ENCODE peak calls at places on chromosomes 1 and 21, in seven cellular contexts. One of them, this sample, is unnamed.

GRCh38 chr1:87826639-87827345 is 498.1 kb downstream of the LMO4 start:
- DNase-seq in NCI-H146: no peak
- DNase-seq in activated T-cell treated with anti-CD3 and anti-CD28 coated beads, Interleukin-2, amount 50 U/mL, for 72 hours: no peak
- DNase-seq in DMS79 treated with DMSO at 0.1 percent for 48 hours: peak
- DNase-seq in progenitor cell of endocrine pancreas: no peak
- DNase-seq in endothelial cell: no peak
- DNase-seq in RPMI8226: peak
- DNase-seq in this sample: no peak

GRCh38 chr1:64536217-64536835 is 66.4 kb downstream of the CACHD1 start:
- DNase-seq in DMS79 treated with DMSO at 0.1 percent for 48 hours: peak
- DNase-seq in endothelial cell: no peak
- DNase-seq in activated T-cell treated with anti-CD3 and anti-CD28 coated beads, Interleukin-2, amount 50 U/mL, for 72 hours: no peak
- DNase-seq in progenitor cell of endocrine pancreas: no peak
- DNase-seq in NCI-H146: peak
- DNase-seq in RPMI8226: no peak
- DNase-seq in this sample: no peak

GRCh38 chr21:31526040-31526439 is 133.5 kb upstream of the SOD1 start:
- DNase-seq in progenitor cell of endocrine pancreas: no peak
- DNase-seq in DMS79 treated with DMSO at 0.1 percent for 48 hours: no peak
- DNase-seq in endothelial cell: no peak
- DNase-seq in RPMI8226: no peak
- DNase-seq in NCI-H146: peak
- DNase-seq in activated T-cell treated with anti-CD3 and anti-CD28 coated beads, Interleukin-2, amount 50 U/mL, for 72 hours: no peak
- DNase-seq in this sample: no peak

GRCh38 chr1:12209495-12209832 is 20.4 kb upstream of the VPS13D start:
- DNase-seq in progenitor cell of endocrine pancreas: no peak
- DNase-seq in endothelial cell: no peak
- DNase-seq in activated T-cell treated with anti-CD3 and anti-CD28 coated beads, Interleukin-2, amount 50 U/mL, for 72 hours: no peak
- DNase-seq in DMS79 treated with DMSO at 0.1 percent for 48 hours: no peak
- DNase-seq in NCI-H146: no peak
- DNase-seq in RPMI8226: no peak
- DNase-seq in this sample: no peak

GRCh38 chr1:151837197-151837596 is 2.4 kb downstream of the C2CD4D start:
- DNase-seq in endothelial cell: no peak
- DNase-seq in activated T-cell treated with anti-CD3 and anti-CD28 coated beads, Interleukin-2, amount 50 U/mL, for 72 hours: peak
- DNase-seq in NCI-H146: no peak
- DNase-seq in RPMI8226: peak
- DNase-seq in progenitor cell of endocrine pancreas: no peak
- DNase-seq in DMS79 treated with DMSO at 0.1 percent for 48 hours: no peak
- DNase-seq in this sample: no peak

GRCh38 chr1:202521886-202522285 is 173.4 kb downstream of the PPP1R12B start:
- DNase-seq in endothelial cell: no peak
- DNase-seq in NCI-H146: no peak
- DNase-seq in activated T-cell treated with anti-CD3 and anti-CD28 coated beads, Interleukin-2, amount 50 U/mL, for 72 hours: no peak
- DNase-seq in RPMI8226: no peak
- DNase-seq in DMS79 treated with DMSO at 0.1 percent for 48 hours: no peak
- DNase-seq in progenitor cell of endocrine pancreas: no peak
- DNase-seq in this sample: no peak

GRCh38 chr1:236185687-236186086 is 43.3 kb downstream of the GPR137B start:
- DNase-seq in activated T-cell treated with anti-CD3 and anti-CD28 coated beads, Interleukin-2, amount 50 U/mL, for 72 hours: no peak
- DNase-seq in RPMI8226: no peak
- DNase-seq in endothelial cell: no peak
- DNase-seq in DMS79 treated with DMSO at 0.1 percent for 48 hours: no peak
- DNase-seq in progenitor cell of endocrine pancreas: no peak
- DNase-seq in NCI-H146: no peak
- DNase-seq in this sample: no peak

GRCh38 chr1:168623003-168623828 is 46.8 kb downstream of the XCL1 start:
- DNase-seq in progenitor cell of endocrine pancreas: no peak
- DNase-seq in RPMI8226: no peak
- DNase-seq in DMS79 treated with DMSO at 0.1 percent for 48 hours: peak
- DNase-seq in endothelial cell: no peak
- DNase-seq in NCI-H146: no peak
- DNase-seq in activated T-cell treated with anti-CD3 and anti-CD28 coated beads, Interleukin-2, amount 50 U/mL, for 72 hours: no peak
- DNase-seq in this sample: no peak

GRCh38 chr1:19582318-19582717 is 61.8 kb upstream of the NBL1 start:
- DNase-seq in DMS79 treated with DMSO at 0.1 percent for 48 hours: peak
- DNase-seq in endothelial cell: peak
- DNase-seq in activated T-cell treated with anti-CD3 and anti-CD28 coated beads, Interleukin-2, amount 50 U/mL, for 72 hours: peak
- DNase-seq in NCI-H146: peak
- DNase-seq in RPMI8226: peak
- DNase-seq in progenitor cell of endocrine pancreas: peak
- DNase-seq in this sample: peak

GRCh38 chr1:24558902-24559791 is 3.3 kb downstream of the NCMAP start:
- DNase-seq in activated T-cell treated with anti-CD3 and anti-CD28 coated beads, Interleukin-2, amount 50 U/mL, for 72 hours: no peak
- DNase-seq in endothelial cell: no peak
- DNase-seq in NCI-H146: peak
- DNase-seq in progenitor cell of endocrine pancreas: no peak
- DNase-seq in RPMI8226: peak
- DNase-seq in DMS79 treated with DMSO at 0.1 percent for 48 hours: no peak
- DNase-seq in this sample: no peak

GRCh38 chr21:39125752-39126485 is 57.3 kb downstream of the PSMG1 start:
- DNase-seq in NCI-H146: peak
- DNase-seq in endothelial cell: peak
- DNase-seq in activated T-cell treated with anti-CD3 and anti-CD28 coated beads, Interleukin-2, amount 50 U/mL, for 72 hours: peak
- DNase-seq in RPMI8226: peak
- DNase-seq in DMS79 treated with DMSO at 0.1 percent for 48 hours: peak
- DNase-seq in progenitor cell of endocrine pancreas: peak
- DNase-seq in this sample: no peak

GRCh38 chr1:44725309-44725698 is 5.7 kb downstream of the RNU5D-1 start:
- DNase-seq in NCI-H146: no peak
- DNase-seq in RPMI8226: no peak
- DNase-seq in activated T-cell treated with anti-CD3 and anti-CD28 coated beads, Interleukin-2, amount 50 U/mL, for 72 hours: no peak
- DNase-seq in endothelial cell: no peak
- DNase-seq in progenitor cell of endocrine pancreas: no peak
- DNase-seq in DMS79 treated with DMSO at 0.1 percent for 48 hours: no peak
- DNase-seq in this sample: no peak

GRCh38 chr1:56929492-56929891 is 36.3 kb downstream of the C8B start:
- DNase-seq in NCI-H146: no peak
- DNase-seq in endothelial cell: no peak
- DNase-seq in progenitor cell of endocrine pancreas: no peak
- DNase-seq in activated T-cell treated with anti-CD3 and anti-CD28 coated beads, Interleukin-2, amount 50 U/mL, for 72 hours: no peak
- DNase-seq in RPMI8226: no peak
- DNase-seq in DMS79 treated with DMSO at 0.1 percent for 48 hours: no peak
- DNase-seq in this sample: no peak

GRCh38 chr1:46804926-46805325 is 6.1 kb downstream of the CYP4B1 start:
- DNase-seq in NCI-H146: no peak
- DNase-seq in activated T-cell treated with anti-CD3 and anti-CD28 coated beads, Interleukin-2, amount 50 U/mL, for 72 hours: no peak
- DNase-seq in RPMI8226: peak
- DNase-seq in DMS79 treated with DMSO at 0.1 percent for 48 hours: no peak
- DNase-seq in endothelial cell: no peak
- DNase-seq in progenitor cell of endocrine pancreas: no peak
- DNase-seq in this sample: no peak

GRCh38 chr1:42380617-42381423 is at the start of gene RIMKLA:
- DNase-seq in NCI-H146: peak
- DNase-seq in activated T-cell treated with anti-CD3 and anti-CD28 coated beads, Interleukin-2, amount 50 U/mL, for 72 hours: peak
- DNase-seq in progenitor cell of endocrine pancreas: peak
- DNase-seq in RPMI8226: peak
- DNase-seq in DMS79 treated with DMSO at 0.1 percent for 48 hours: peak
- DNase-seq in endothelial cell: peak
- DNase-seq in this sample: peak

GRCh38 chr1:245153645-245154428 is 948 bp upstream of the KIF26B start:
- DNase-seq in NCI-H146: peak
- DNase-seq in activated T-cell treated with anti-CD3 and anti-CD28 coated beads, Interleukin-2, amount 50 U/mL, for 72 hours: peak
- DNase-seq in progenitor cell of endocrine pancreas: peak
- DNase-seq in DMS79 treated with DMSO at 0.1 percent for 48 hours: no peak
- DNase-seq in endothelial cell: peak
- DNase-seq in RPMI8226: peak
- DNase-seq in this sample: no peak

GRCh38 chr1:12600335-12600734 is 17.7 kb downstream of the DHRS3 start:
- DNase-seq in NCI-H146: no peak
- DNase-seq in endothelial cell: no peak
- DNase-seq in DMS79 treated with DMSO at 0.1 percent for 48 hours: no peak
- DNase-seq in activated T-cell treated with anti-CD3 and anti-CD28 coated beads, Interleukin-2, amount 50 U/mL, for 72 hours: no peak
- DNase-seq in RPMI8226: no peak
- DNase-seq in progenitor cell of endocrine pancreas: no peak
- DNase-seq in this sample: no peak

GRCh38 chr1:12669529-12670068 is 25.7 kb downstream of the AADACL4 start:
- DNase-seq in progenitor cell of endocrine pancreas: no peak
- DNase-seq in NCI-H146: no peak
- DNase-seq in DMS79 treated with DMSO at 0.1 percent for 48 hours: no peak
- DNase-seq in activated T-cell treated with anti-CD3 and anti-CD28 coated beads, Interleukin-2, amount 50 U/mL, for 72 hours: no peak
- DNase-seq in endothelial cell: no peak
- DNase-seq in RPMI8226: no peak
- DNase-seq in this sample: no peak

GRCh38 chr21:31837613-31838390 is 35.0 kb upstream of the HUNK start:
- DNase-seq in NCI-H146: no peak
- DNase-seq in endothelial cell: no peak
- DNase-seq in progenitor cell of endocrine pancreas: no peak
- DNase-seq in DMS79 treated with DMSO at 0.1 percent for 48 hours: no peak
- DNase-seq in RPMI8226: peak
- DNase-seq in activated T-cell treated with anti-CD3 and anti-CD28 coated beads, Interleukin-2, amount 50 U/mL, for 72 hours: no peak
- DNase-seq in this sample: no peak

GRCh38 chr1:164452549-164452948 is 106.4 kb upstream of the PBX1 start:
- DNase-seq in endothelial cell: no peak
- DNase-seq in progenitor cell of endocrine pancreas: no peak
- DNase-seq in activated T-cell treated with anti-CD3 and anti-CD28 coated beads, Interleukin-2, amount 50 U/mL, for 72 hours: no peak
- DNase-seq in DMS79 treated with DMSO at 0.1 percent for 48 hours: peak
- DNase-seq in NCI-H146: no peak
- DNase-seq in RPMI8226: no peak
- DNase-seq in this sample: no peak

GRCh38 chr1:29245876-29246275 is 9.6 kb downstream of the PTPRU start:
- DNase-seq in NCI-H146: no peak
- DNase-seq in DMS79 treated with DMSO at 0.1 percent for 48 hours: peak
- DNase-seq in endothelial cell: no peak
- DNase-seq in activated T-cell treated with anti-CD3 and anti-CD28 coated beads, Interleukin-2, amount 50 U/mL, for 72 hours: peak
- DNase-seq in progenitor cell of endocrine pancreas: no peak
- DNase-seq in RPMI8226: peak
- DNase-seq in this sample: no peak

GRCh38 chr1:14901371-14901954 is 252.1 kb upstream of the TMEM51 start:
- DNase-seq in DMS79 treated with DMSO at 0.1 percent for 48 hours: no peak
- DNase-seq in NCI-H146: no peak
- DNase-seq in endothelial cell: no peak
- DNase-seq in progenitor cell of endocrine pancreas: no peak
- DNase-seq in RPMI8226: no peak
- DNase-seq in activated T-cell treated with anti-CD3 and anti-CD28 coated beads, Interleukin-2, amount 50 U/mL, for 72 hours: no peak
- DNase-seq in this sample: no peak

GRCh38 chr21:40800126-40800525 is 46.8 kb downstream of the DSCAM start:
- DNase-seq in DMS79 treated with DMSO at 0.1 percent for 48 hours: no peak
- DNase-seq in endothelial cell: no peak
- DNase-seq in NCI-H146: no peak
- DNase-seq in progenitor cell of endocrine pancreas: no peak
- DNase-seq in RPMI8226: no peak
- DNase-seq in activated T-cell treated with anti-CD3 and anti-CD28 coated beads, Interleukin-2, amount 50 U/mL, for 72 hours: no peak
- DNase-seq in this sample: no peak

GRCh38 chr1:100542264-100542663 is 4.3 kb downstream of the GPR88 start:
- DNase-seq in DMS79 treated with DMSO at 0.1 percent for 48 hours: peak
- DNase-seq in NCI-H146: peak
- DNase-seq in activated T-cell treated with anti-CD3 and anti-CD28 coated beads, Interleukin-2, amount 50 U/mL, for 72 hours: no peak
- DNase-seq in progenitor cell of endocrine pancreas: no peak
- DNase-seq in endothelial cell: no peak
- DNase-seq in RPMI8226: no peak
- DNase-seq in this sample: no peak

GRCh38 chr1:208807446-208808117 is 563.4 kb upstream of the PLXNA2 start:
- DNase-seq in DMS79 treated with DMSO at 0.1 percent for 48 hours: no peak
- DNase-seq in NCI-H146: no peak
- DNase-seq in RPMI8226: no peak
- DNase-seq in activated T-cell treated with anti-CD3 and anti-CD28 coated beads, Interleukin-2, amount 50 U/mL, for 72 hours: no peak
- DNase-seq in endothelial cell: no peak
- DNase-seq in progenitor cell of endocrine pancreas: no peak
- DNase-seq in this sample: no peak

GRCh38 chr1:203252678-203253077 is 23.2 kb upstream of the CHIT1 start:
- DNase-seq in RPMI8226: no peak
- DNase-seq in activated T-cell treated with anti-CD3 and anti-CD28 coated beads, Interleukin-2, amount 50 U/mL, for 72 hours: no peak
- DNase-seq in progenitor cell of endocrine pancreas: no peak
- DNase-seq in endothelial cell: no peak
- DNase-seq in DMS79 treated with DMSO at 0.1 percent for 48 hours: peak
- DNase-seq in NCI-H146: no peak
- DNase-seq in this sample: no peak

GRCh38 chr21:45558044-45558721 is 15.9 kb upstream of the SLC19A1 start:
- DNase-seq in endothelial cell: no peak
- DNase-seq in progenitor cell of endocrine pancreas: no peak
- DNase-seq in NCI-H146: no peak
- DNase-seq in RPMI8226: no peak
- DNase-seq in activated T-cell treated with anti-CD3 and anti-CD28 coated beads, Interleukin-2, amount 50 U/mL, for 72 hours: no peak
- DNase-seq in DMS79 treated with DMSO at 0.1 percent for 48 hours: no peak
- DNase-seq in this sample: no peak